ENCODE peak calls at places on chromosomes 16 and 17, in eight cellular contexts. O is OCI-LY7, B is left lung, C is tibial nerve, U is psoas muscle, W is pancreas, T is neuronal stem cell, L is stomach. X is an unnamed sample. For H3K4me1, the result is how much of the 10 kb centered on the place peaks cover.

GRCh38 chr17:64533784-64534183 is 27.0 kb downstream of the CEP95 start:
- DNase-seq in B (no peak), L (no peak), T (no peak), C (no peak), W (no peak), O (no peak), U (no peak), X (no peak)

GRCh38 chr17:39104046-39104445 is 47.4 kb downstream of the PLXDC1 start:
- DNase-seq in W (peak), B (no peak), C (no peak), T (no peak), L (no peak), U (no peak), O (no peak), X (no peak)

GRCh38 chr17:33015716-33016346 is 24.2 kb downstream of the SPACA3 start:
- DNase-seq in T (no peak), L (no peak), O (no peak), U (no peak), W (no peak), C (no peak), B (no peak), X (no peak)

GRCh38 chr17:263271-263670 is 81.8 kb upstream of the DOC2B start:
- DNase-seq in L (peak), O (no peak), B (no peak), U (no peak), C (no peak), T (no peak), W (no peak), X (no peak)

GRCh38 chr17:51189628-51190027 is 23.4 kb downstream of the NME2 start:
- DNase-seq in B (no peak), T (no peak), C (no peak), L (no peak), U (no peak), W (no peak), O (no peak), X (no peak)

GRCh38 chr16:84643180-84643583 is 5.1 kb upstream of the KLHL36 start:
- DNase-seq in W (peak), O (no peak), C (peak), B (peak), T (no peak), U (peak), L (peak), X (peak)

GRCh38 chr16:2867987-2868789 is 10.2 kb upstream of the PRSS22 start:
- DNase-seq in O (peak), W (peak), T (peak), L (peak), C (peak), U (peak), B (peak), X (peak)

GRCh38 chr17:71441098-71441497 is 679.7 kb upstream of the SOX9 start:
- DNase-seq in B (no peak), L (no peak), W (no peak), C (no peak), U (no peak), O (no peak), T (no peak), X (no peak)

GRCh38 chr17:76623271-76624146 is 20.0 kb downstream of the ST6GALNAC1 start:
- DNase-seq in T (peak), C (peak), U (peak), B (peak), O (peak), W (peak), L (peak), X (peak)

GRCh38 chr17:63928966-63929695 is 3.0 kb downstream of the CD79B start:
- DNase-seq in W (no peak), L (no peak), C (no peak), B (no peak), O (no peak), T (no peak), U (no peak), X (no peak)

GRCh38 chr16:87393680-87394055 is 1.5 kb downstream of the MAP1LC3B start:
- DNase-seq in L (no peak), T (no peak), U (no peak), C (no peak), W (no peak), O (no peak), B (no peak), X (no peak)

GRCh38 chr17:80191720-80192265 is 22.0 kb downstream of the CARD14 start:
- DNase-seq in L (no peak), O (no peak), B (no peak), C (no peak), W (no peak), T (no peak), U (no peak), X (no peak)

DNA sequence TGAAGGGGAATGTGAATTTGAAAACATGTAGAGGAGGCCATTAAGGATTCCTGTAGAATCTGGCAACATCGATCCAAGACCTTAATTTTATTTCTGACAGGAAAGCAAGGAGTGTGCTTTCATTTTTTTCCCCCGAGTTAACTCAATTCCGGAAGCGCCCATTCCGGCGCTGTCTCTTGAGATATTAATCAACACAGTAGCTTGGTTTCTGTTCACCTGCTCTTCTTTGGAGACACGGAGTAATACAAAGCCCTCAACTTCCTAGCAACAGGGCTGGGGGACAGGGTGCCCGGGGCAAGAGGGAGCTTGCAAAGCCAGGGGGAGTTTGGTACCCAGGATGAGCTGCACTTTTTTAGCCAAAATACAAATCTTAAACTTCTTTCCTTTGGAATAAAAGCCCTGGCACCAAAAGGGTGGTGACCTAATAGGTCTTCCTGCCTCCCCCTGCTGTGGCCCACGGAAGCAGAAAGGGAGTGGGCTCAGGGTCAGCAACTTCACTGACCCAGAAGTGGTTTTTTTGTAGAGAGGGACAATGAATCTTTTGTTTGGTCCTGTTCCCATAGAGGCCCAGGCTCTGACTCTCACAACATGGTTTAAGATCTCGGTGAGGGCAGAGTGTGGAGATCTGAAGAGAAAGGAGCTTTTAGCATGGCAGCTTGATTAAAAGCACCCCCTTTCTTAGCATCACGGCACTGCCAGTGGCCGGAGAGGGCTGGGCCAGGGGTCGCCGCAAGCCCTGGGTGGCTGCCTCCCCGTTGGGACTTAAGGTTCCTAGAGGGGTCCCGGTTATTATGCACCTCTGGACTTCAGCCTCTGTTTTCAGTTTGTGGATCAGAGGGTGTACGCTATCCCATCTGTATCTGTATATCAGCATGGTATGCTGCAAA is 207.3 kb downstream of the CCDC182 start:
- DNase-seq in W (no peak), O (no peak), C (no peak), U (no peak), B (no peak), L (no peak), T (peak), X (no peak)
- H3K4me1 ChIP-seq in W (under half), O (under half), C (under half), U (under half), B (under half), L (half or more), T (under half), X (under half)

DNA sequence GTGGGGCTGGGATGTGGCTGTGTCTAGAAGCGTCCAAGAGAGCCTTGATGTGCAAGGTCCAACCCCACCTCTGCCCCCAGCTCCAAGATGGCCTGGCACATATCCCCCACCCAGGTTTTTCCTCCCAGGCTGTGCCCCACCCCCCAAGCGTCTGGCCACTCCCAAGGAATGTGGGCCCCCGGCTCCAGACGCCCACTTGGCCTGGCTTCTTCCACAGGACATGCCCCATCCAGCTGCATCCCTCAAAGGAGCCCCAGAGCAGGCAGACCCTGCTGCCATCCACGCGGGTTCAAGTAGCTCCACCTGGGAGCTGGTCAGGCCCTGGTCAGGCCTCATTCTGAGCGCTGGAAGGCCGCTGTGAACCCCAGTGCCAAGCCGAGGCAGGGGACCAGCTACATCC is 3.2 kb downstream of the CAMKK1 start:
- DNase-seq in T (no peak), W (no peak), C (no peak), L (no peak), O (no peak), U (no peak), B (no peak), X (no peak)
- H3K4me3 ChIP-seq in T (no peak), W (no peak), C (no peak), L (no peak), O (no peak), U (no peak), B (no peak), X (no peak)

DNA sequence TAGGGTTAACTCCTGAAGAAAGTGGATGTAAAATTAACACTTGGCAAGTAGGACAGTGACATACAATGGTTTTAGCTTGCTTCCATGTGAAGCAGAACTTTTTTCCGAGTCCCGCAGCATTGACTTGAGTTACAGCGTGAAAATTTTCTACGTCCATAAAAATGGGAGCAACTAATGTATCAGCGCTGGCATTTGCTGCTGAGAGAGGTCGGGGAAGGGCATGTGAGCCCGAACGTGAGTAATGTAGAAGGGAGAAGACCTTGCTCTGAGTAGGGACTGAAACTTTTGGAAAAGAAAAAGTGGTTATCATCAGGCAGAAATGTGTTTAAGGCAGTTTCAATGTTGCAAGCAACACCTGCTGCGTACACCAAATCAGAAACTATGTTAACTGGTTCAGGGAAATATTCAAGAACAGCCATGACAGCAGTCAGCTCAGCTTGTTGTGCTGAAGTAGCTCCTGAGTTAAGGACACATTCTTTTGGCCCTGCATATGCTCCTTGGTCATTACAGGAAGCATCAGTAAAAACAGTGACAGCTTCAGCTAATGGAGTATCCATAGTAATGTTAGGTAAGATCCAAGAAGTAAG is 70.9 kb upstream of the ARL4D start:
- DNase-seq in C (no peak), U (no peak), O (no peak), L (no peak), T (no peak), B (no peak), W (no peak), X (no peak)
- H3K4me1 ChIP-seq in C (under half), U (under half), O (under half), L (under half), T (under half), B (under half), W (under half), X (under half)

DNA sequence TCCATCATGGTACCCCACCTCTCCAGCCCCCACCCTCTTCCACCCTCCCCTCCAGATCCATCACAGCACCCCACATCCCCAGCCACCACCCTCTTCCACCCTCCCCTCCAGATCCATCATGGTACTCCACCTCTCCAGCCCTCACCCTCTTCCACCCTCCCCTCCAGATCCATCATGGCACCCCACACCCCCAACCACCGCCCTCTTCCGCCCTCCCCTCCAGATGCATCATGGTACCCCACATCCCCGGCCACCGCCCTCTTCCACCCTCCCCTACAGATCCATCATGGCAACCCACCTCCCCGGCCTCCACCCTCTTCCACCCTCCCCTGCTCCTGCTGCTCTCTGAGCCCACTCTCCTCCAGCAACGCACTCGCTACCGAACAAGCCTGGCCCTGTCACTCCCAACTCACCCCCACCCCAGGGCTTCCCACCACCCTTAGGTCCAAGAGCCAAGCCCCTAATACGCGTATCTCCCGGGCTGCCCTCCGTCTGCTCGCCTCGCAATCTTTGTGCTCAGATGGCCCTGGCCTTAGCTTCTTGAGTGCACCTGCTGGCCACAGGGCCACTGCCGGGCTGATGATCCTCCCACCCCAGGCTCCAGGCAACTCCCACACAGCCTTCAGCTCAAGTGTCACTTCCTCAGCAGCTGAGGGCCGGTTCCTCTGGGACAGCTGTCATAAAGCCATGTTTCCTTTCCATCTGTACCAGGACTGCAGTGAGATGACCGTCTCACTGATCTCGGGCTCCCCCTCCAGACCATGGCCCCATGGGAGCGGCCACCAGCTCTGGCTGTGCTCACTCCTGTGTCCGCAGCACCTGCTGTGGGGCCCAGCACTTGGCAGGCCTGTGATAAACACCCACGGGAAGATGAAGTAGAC is 25.5 kb downstream of the KDM8 start:
- DNase-seq in T (no peak), U (peak), O (peak), B (no peak), L (no peak), C (no peak), W (peak), X (peak)
- H3K4me3 ChIP-seq in T (no peak), U (no peak), O (no peak), B (no peak), L (no peak), C (no peak), W (no peak), X (no peak)

GRCh38 chr16:89973235-89973634 is 24.7 kb downstream of the DEF8 start:
- DNase-seq in L (no peak), C (no peak), U (no peak), W (no peak), O (no peak), T (no peak), B (no peak), X (no peak)
- H3K4me1 ChIP-seq in L (under half), C (under half), U (under half), W (under half), O (under half), T (under half), B (half or more), X (under half)

GRCh38 chr16:82016268-82016667 is 5.0 kb upstream of the SDR42E1 start:
- DNase-seq in B (no peak), L (no peak), U (no peak), C (peak), T (no peak), O (no peak), W (no peak), X (no peak)
- H3K4me3 ChIP-seq in B (no peak), L (no peak), U (no peak), C (no peak), T (no peak), O (no peak), W (no peak), X (no peak)

GRCh38 chr17:3958200-3958599 is 6.0 kb downstream of the ATP2A3 start:
- DNase-seq in O (no peak), W (no peak), B (no peak), U (no peak), L (no peak), C (no peak), T (no peak), X (no peak)
- H3K4me1 ChIP-seq in O (half or more), W (under half), B (half or more), U (under half), L (under half), C (under half), T (under half), X (under half)

GRCh38 chr17:35752471-35752870 is 568 bp downstream of the GAS2L2 start:
- DNase-seq in T (no peak), O (no peak), B (no peak), U (no peak), L (peak), W (peak), C (no peak), X (no peak)

GRCh38 chr17:35748979-35749378 is 4.1 kb downstream of the GAS2L2 start:
- DNase-seq in O (no peak), T (no peak), L (no peak), W (no peak), C (no peak), B (no peak), U (no peak), X (no peak)

GRCh38 chr17:35748323-35748960 is 4.6 kb downstream of the GAS2L2 start:
- DNase-seq in O (no peak), W (peak), L (peak), B (peak), T (no peak), U (no peak), C (no peak), X (no peak)

GRCh38 chr17:35749560-35750412 is 3.3 kb downstream of the GAS2L2 start:
- DNase-seq in T (no peak), B (no peak), W (no peak), C (no peak), L (peak), O (no peak), U (no peak), X (no peak)

DNA sequence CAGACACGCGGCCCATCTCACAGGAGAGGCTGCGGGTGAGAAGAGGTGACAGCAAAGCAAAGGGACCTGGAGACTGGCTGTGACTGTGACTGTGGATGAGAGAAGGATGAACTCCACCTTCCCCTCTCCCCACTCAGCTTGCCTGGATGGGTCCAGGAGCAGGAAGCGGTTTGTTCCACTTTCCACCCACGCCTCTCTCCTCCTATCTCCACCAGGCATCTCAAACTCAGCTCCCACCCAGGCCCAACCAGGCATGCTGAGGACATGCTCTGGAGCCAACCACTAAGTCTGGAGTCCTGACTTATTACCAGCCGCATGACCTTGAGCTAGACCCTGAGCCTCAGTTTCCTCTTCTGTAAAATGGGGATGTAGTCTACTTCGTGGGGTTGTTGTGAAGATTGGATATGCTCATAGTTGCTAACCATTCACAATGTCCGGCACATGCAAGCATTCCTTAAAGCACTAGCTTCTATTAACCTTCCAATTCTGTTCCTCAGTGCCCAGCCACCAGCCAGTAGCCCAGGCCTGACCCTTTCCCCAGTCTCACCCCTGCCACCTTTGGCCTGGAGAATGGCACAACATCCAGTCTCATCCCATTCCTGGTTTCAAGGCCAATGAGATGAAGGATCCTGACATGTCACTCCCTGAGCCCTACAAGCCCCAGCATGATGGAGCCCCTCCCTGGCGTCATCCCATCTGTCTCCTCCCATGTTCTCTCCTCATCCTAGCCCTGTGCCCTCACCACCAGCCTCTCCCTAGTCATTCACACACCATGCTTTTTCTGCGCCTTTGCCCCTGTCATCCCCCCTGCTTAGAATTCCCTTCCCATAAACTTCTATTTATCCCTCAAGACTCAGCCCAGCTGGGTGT is 2.3 kb downstream of the GAS2L2 start:
- DNase-seq in T (no peak), L (no peak), O (no peak), C (no peak), W (no peak), U (no peak), B (no peak), X (no peak)
- H3K4me3 ChIP-seq in T (no peak), L (no peak), O (no peak), C (no peak), W (no peak), U (no peak), B (no peak), X (no peak)